ENCODE peak calls at places on chromosomes 16 and 17, in ten cellular contexts. One of them, this sample, is unnamed.

GRCh38 chr17:57415737-57416354 is 159.5 kb downstream of the MSI2 start:
- DNase-seq in neural crest cell: no peak
- DNase-seq in cardiac fibroblast: no peak
- DNase-seq in heart right ventricle: no peak
- DNase-seq in fibroblast of villous mesenchyme: no peak
- DNase-seq in vagina: no peak
- DNase-seq in mesothelial cell of epicardium: no peak
- DNase-seq in GM10248: no peak
- DNase-seq in H9: no peak
- DNase-seq in lower leg skin: no peak
- DNase-seq in this sample: no peak

GRCh38 chr17:42214156-42214555 is 19.9 kb upstream of the GHDC start:
- DNase-seq in neural crest cell: no peak
- DNase-seq in cardiac fibroblast: no peak
- DNase-seq in heart right ventricle: no peak
- DNase-seq in fibroblast of villous mesenchyme: no peak
- DNase-seq in vagina: no peak
- DNase-seq in mesothelial cell of epicardium: no peak
- DNase-seq in GM10248: no peak
- DNase-seq in H9: no peak
- DNase-seq in lower leg skin: no peak
- DNase-seq in this sample: no peak

GRCh38 chr17:45719335-45720071 is 64.6 kb upstream of the CRHR1 start:
- DNase-seq in neural crest cell: no peak
- DNase-seq in cardiac fibroblast: peak; percentile 72
- DNase-seq in heart right ventricle: no peak
- DNase-seq in fibroblast of villous mesenchyme: peak; percentile 61
- DNase-seq in vagina: no peak
- DNase-seq in mesothelial cell of epicardium: no peak
- DNase-seq in GM10248: no peak
- DNase-seq in H9: peak; percentile 74
- DNase-seq in lower leg skin: peak; percentile 15
- DNase-seq in this sample: no peak

GRCh38 chr17:27402943-27403342 is 53.3 kb upstream of the KSR1 start:
- DNase-seq in neural crest cell: no peak
- DNase-seq in cardiac fibroblast: no peak
- DNase-seq in heart right ventricle: no peak
- DNase-seq in fibroblast of villous mesenchyme: no peak
- DNase-seq in vagina: no peak
- DNase-seq in mesothelial cell of epicardium: no peak
- DNase-seq in GM10248: no peak
- DNase-seq in H9: peak; percentile 20
- DNase-seq in lower leg skin: no peak
- DNase-seq in this sample: peak; percentile 8

GRCh38 chr17:43976956-43977837 is 23.5 kb upstream of the PYY start:
- DNase-seq in neural crest cell: no peak
- DNase-seq in cardiac fibroblast: no peak
- DNase-seq in heart right ventricle: no peak
- DNase-seq in fibroblast of villous mesenchyme: no peak
- DNase-seq in vagina: no peak
- DNase-seq in mesothelial cell of epicardium: no peak
- DNase-seq in GM10248: no peak
- DNase-seq in H9: no peak
- DNase-seq in lower leg skin: no peak
- DNase-seq in this sample: no peak

GRCh38 chr17:10616502-10617119 is 40.5 kb downstream of the MYH3 start:
- DNase-seq in neural crest cell: peak; percentile 94
- DNase-seq in cardiac fibroblast: peak; percentile 81
- DNase-seq in heart right ventricle: peak; percentile 69
- DNase-seq in fibroblast of villous mesenchyme: peak; percentile 65
- DNase-seq in vagina: no peak
- DNase-seq in mesothelial cell of epicardium: peak; percentile 89
- DNase-seq in GM10248: peak; percentile 78
- DNase-seq in H9: peak; percentile 96
- DNase-seq in lower leg skin: peak; percentile 78
- DNase-seq in this sample: peak; percentile 87

GRCh38 chr17:3033741-3034577 is 29.4 kb downstream of the OR1D5 start:
- DNase-seq in neural crest cell: no peak
- DNase-seq in cardiac fibroblast: no peak
- DNase-seq in heart right ventricle: no peak
- DNase-seq in fibroblast of villous mesenchyme: no peak
- DNase-seq in vagina: no peak
- DNase-seq in mesothelial cell of epicardium: no peak
- DNase-seq in GM10248: no peak
- DNase-seq in H9: no peak
- DNase-seq in lower leg skin: no peak
- DNase-seq in this sample: no peak

GRCh38 chr17:63405741-63406261 is 40.3 kb downstream of the CYB561 start:
- DNase-seq in neural crest cell: no peak
- DNase-seq in cardiac fibroblast: peak; percentile 92
- DNase-seq in heart right ventricle: no peak
- DNase-seq in fibroblast of villous mesenchyme: peak; percentile 88
- DNase-seq in vagina: no peak
- DNase-seq in mesothelial cell of epicardium: no peak
- DNase-seq in GM10248: peak; percentile 47
- DNase-seq in H9: no peak
- DNase-seq in lower leg skin: no peak
- DNase-seq in this sample: no peak

DNA sequence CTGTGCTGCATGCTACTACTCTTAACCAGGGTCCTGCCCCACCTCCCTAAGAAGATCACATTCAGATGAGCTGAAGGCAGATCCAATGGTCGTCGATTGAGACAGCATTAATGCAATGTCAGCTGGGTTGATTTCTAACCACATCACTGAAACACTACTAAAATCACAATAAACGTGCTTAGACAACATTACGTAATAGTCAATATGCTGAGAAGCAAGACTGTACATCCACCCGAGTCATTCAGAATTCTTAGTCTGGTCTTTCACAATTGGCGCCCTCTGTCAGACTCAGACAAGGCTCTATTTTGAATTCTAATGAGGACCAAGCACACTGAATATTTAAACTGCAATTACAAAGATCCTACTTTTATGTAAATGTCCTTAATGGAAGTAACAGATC is 205.2 kb downstream of the STX8 start:
- DNase-seq in neural crest cell: no peak
- DNase-seq in cardiac fibroblast: peak; percentile 85
- DNase-seq in heart right ventricle: no peak
- DNase-seq in fibroblast of villous mesenchyme: peak; percentile 32
- DNase-seq in vagina: no peak
- DNase-seq in mesothelial cell of epicardium: no peak
- DNase-seq in GM10248: no peak
- DNase-seq in H9: no peak
- DNase-seq in lower leg skin: no peak
- DNase-seq in this sample: no peak
- TF ChIP-seq CTCF in neural crest cell: no peak
- TF ChIP-seq CTCF in cardiac fibroblast: no peak
- TF ChIP-seq CTCF in heart right ventricle: no peak
- TF ChIP-seq CTCF in fibroblast of villous mesenchyme: no peak
- TF ChIP-seq CTCF in vagina: no peak
- TF ChIP-seq CTCF in mesothelial cell of epicardium: no peak
- TF ChIP-seq CTCF in GM10248: no peak
- TF ChIP-seq CTCF in H9: no peak
- TF ChIP-seq CTCF in lower leg skin: no peak
- TF ChIP-seq CTCF in this sample: no peak

GRCh38 chr16:74449470-74449869 is 28.2 kb upstream of the CLEC18B start:
- DNase-seq in neural crest cell: no peak
- DNase-seq in cardiac fibroblast: peak; percentile 74
- DNase-seq in heart right ventricle: peak; percentile 20
- DNase-seq in fibroblast of villous mesenchyme: no peak
- DNase-seq in vagina: no peak
- DNase-seq in mesothelial cell of epicardium: no peak
- DNase-seq in GM10248: no peak
- DNase-seq in H9: no peak
- DNase-seq in lower leg skin: peak; percentile 48
- DNase-seq in this sample: no peak
- TF ChIP-seq CTCF in neural crest cell: no peak
- TF ChIP-seq CTCF in cardiac fibroblast: peak; percentile 23
- TF ChIP-seq CTCF in heart right ventricle: no peak
- TF ChIP-seq CTCF in fibroblast of villous mesenchyme: peak; percentile 18
- TF ChIP-seq CTCF in vagina: no peak
- TF ChIP-seq CTCF in mesothelial cell of epicardium: no peak
- TF ChIP-seq CTCF in GM10248: no peak
- TF ChIP-seq CTCF in H9: no peak
- TF ChIP-seq CTCF in lower leg skin: no peak
- TF ChIP-seq CTCF in this sample: no peak

DNA sequence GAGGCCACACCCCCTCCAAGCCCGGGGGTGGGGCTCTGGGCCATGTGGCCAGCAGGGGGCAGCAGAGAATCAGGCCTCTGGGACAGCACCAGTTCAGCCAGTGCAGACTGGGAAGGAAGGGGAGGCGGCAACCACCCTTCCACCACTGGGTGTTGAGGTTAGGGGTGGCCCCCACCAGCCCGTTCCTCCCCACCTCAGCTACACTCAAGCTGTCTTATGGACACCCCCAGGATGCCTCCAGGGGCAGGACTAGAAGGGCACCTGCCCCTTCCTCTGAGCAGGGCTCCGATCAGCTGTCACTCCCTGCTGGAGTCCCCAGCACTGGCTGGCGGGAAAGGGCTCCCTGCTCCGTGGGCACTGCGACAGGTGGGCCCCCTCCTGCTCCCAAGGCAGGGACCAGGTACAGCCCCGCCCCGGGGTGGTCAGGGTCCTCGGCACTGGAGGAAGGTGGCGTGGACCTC is 21.8 kb downstream of the KATNB1 start:
- DNase-seq in neural crest cell: peak; percentile 90
- DNase-seq in cardiac fibroblast: peak; percentile 84
- DNase-seq in heart right ventricle: peak; percentile 90
- DNase-seq in fibroblast of villous mesenchyme: peak; percentile 77
- DNase-seq in vagina: no peak
- DNase-seq in mesothelial cell of epicardium: peak; percentile 92
- DNase-seq in GM10248: peak; percentile 95
- DNase-seq in H9: peak; percentile 87
- DNase-seq in lower leg skin: peak; percentile 83
- DNase-seq in this sample: peak; percentile 91
- TF ChIP-seq CTCF in neural crest cell: peak; percentile 96
- TF ChIP-seq CTCF in cardiac fibroblast: peak; percentile 98
- TF ChIP-seq CTCF in heart right ventricle: peak; percentile 99
- TF ChIP-seq CTCF in fibroblast of villous mesenchyme: peak; percentile 95
- TF ChIP-seq CTCF in vagina: peak; percentile 93
- TF ChIP-seq CTCF in mesothelial cell of epicardium: peak; percentile 97
- TF ChIP-seq CTCF in GM10248: peak; percentile 97
- TF ChIP-seq CTCF in H9: peak; percentile 98
- TF ChIP-seq CTCF in lower leg skin: no peak
- TF ChIP-seq CTCF in this sample: peak; percentile 97

DNA sequence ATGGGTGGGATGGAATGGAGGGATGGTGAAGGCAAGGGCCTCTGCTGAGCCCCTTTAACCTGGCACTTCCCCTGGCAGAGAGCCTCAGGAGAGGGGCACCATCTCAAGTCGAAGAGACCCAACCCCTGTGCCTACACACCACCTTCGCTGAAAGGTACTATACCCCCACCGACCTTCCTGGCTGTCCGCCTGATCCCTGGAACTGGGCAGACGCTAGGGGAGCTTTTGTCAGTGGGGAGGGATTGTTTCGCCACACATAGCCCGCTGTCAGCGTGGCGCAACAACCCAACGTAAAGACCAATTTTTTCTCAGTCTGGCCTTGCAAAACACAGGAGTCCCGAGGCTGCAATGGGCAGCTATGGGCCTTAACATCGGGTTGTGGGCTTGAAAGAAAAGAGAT is 3.1 kb downstream of the PPP1R1B start:
- DNase-seq in neural crest cell: no peak
- DNase-seq in cardiac fibroblast: no peak
- DNase-seq in heart right ventricle: no peak
- DNase-seq in fibroblast of villous mesenchyme: peak; percentile 29
- DNase-seq in vagina: no peak
- DNase-seq in mesothelial cell of epicardium: no peak
- DNase-seq in GM10248: no peak
- DNase-seq in H9: no peak
- DNase-seq in lower leg skin: no peak
- DNase-seq in this sample: no peak
- TF ChIP-seq CTCF in neural crest cell: no peak
- TF ChIP-seq CTCF in cardiac fibroblast: no peak
- TF ChIP-seq CTCF in heart right ventricle: no peak
- TF ChIP-seq CTCF in fibroblast of villous mesenchyme: no peak
- TF ChIP-seq CTCF in vagina: no peak
- TF ChIP-seq CTCF in mesothelial cell of epicardium: no peak
- TF ChIP-seq CTCF in GM10248: no peak
- TF ChIP-seq CTCF in H9: no peak
- TF ChIP-seq CTCF in lower leg skin: no peak
- TF ChIP-seq CTCF in this sample: no peak

DNA sequence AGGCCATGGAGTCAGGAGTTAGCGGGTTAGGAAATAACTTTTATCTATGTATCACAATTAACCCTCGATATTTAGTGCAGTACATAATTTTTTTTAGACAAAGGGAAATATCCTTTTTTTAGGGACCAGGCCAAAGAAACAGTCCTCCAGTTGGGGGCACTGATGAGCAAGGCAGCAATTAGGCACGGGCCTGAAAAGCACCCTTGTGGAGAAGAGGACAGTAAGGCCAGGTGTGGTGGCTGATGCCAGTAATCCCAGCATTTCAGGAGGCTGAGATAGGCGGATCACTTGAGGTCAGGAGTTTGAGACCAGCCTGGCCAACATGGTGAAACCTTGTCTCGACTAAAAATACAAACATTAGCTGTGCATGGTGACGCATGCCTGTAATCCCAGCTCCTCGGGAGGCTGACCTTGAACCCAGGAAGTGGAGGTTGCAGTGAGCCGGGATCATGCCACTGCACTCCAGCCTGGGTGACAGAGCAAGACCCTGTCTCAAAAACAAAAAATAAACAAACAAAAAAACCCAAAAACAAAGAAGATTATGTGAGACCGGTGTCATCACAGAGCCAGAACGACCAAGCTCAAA is 158.3 kb upstream of the NOL11 start:
- DNase-seq in neural crest cell: no peak
- DNase-seq in cardiac fibroblast: peak; percentile 7
- DNase-seq in heart right ventricle: no peak
- DNase-seq in fibroblast of villous mesenchyme: no peak
- DNase-seq in vagina: no peak
- DNase-seq in mesothelial cell of epicardium: no peak
- DNase-seq in GM10248: no peak
- DNase-seq in H9: peak; percentile 69
- DNase-seq in lower leg skin: no peak
- DNase-seq in this sample: no peak
- TF ChIP-seq CTCF in neural crest cell: peak; percentile 17
- TF ChIP-seq CTCF in cardiac fibroblast: peak; percentile 40
- TF ChIP-seq CTCF in heart right ventricle: peak; percentile 41
- TF ChIP-seq CTCF in fibroblast of villous mesenchyme: peak; percentile 17
- TF ChIP-seq CTCF in vagina: no peak
- TF ChIP-seq CTCF in mesothelial cell of epicardium: no peak
- TF ChIP-seq CTCF in GM10248: peak; percentile 47
- TF ChIP-seq CTCF in H9: peak; percentile 75
- TF ChIP-seq CTCF in lower leg skin: no peak
- TF ChIP-seq CTCF in this sample: peak; percentile 29

DNA sequence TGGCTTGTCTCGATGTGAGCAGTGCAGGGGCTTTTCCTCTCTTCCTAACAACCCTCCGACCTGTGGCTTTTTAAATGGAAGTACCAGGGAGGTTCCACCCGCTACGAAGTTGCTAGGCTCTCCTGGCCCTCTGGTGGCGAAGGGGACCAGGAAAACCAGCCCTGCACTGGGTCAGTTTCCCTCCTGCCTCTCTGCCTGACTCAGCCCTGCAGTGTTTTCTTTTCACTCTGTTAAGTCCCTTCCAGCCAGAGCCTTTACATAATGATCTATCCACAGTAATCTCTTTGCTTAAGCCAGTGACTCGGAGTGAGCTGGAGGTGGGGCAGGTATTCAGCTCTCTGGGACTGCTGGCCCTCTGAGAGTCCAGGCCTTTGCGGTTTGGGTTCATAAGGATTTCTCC is 331.3 kb upstream of the EEF2KMT start:
- DNase-seq in neural crest cell: no peak
- DNase-seq in cardiac fibroblast: no peak
- DNase-seq in heart right ventricle: no peak
- DNase-seq in fibroblast of villous mesenchyme: no peak
- DNase-seq in vagina: no peak
- DNase-seq in mesothelial cell of epicardium: no peak
- DNase-seq in GM10248: no peak
- DNase-seq in H9: peak; percentile 76
- DNase-seq in lower leg skin: no peak
- DNase-seq in this sample: no peak
- TF ChIP-seq CTCF in neural crest cell: peak; percentile 52
- TF ChIP-seq CTCF in cardiac fibroblast: no peak
- TF ChIP-seq CTCF in heart right ventricle: no peak
- TF ChIP-seq CTCF in fibroblast of villous mesenchyme: no peak
- TF ChIP-seq CTCF in vagina: no peak
- TF ChIP-seq CTCF in mesothelial cell of epicardium: no peak
- TF ChIP-seq CTCF in GM10248: no peak
- TF ChIP-seq CTCF in H9: peak; percentile 80
- TF ChIP-seq CTCF in lower leg skin: no peak
- TF ChIP-seq CTCF in this sample: peak; percentile 61